ENCODE peak calls at places on chromosomes 4 and X, in seven cellular contexts. C is psoas muscle; U is fibroblast of lung; O is cardiac muscle cell; T is CD4-positive, CD25-positive, alpha-beta regulatory T cell; R is upper lobe of left lung; L is astrocyte. Z is an unnamed sample. For H3K4me1, the result is how much of the 10 kb centered on the place peaks cover.

GRCh38 chr4:154231796-154232478 is 259.7 kb downstream of the DCHS2 start:
- DNase-seq in C (no peak), U (no peak), O (no peak), T (no peak), R (no peak), L (no peak), Z (no peak)

GRCh38 chrX:41518841-41519220 is 71.7 kb downstream of the NYX start:
- DNase-seq in C (no peak), U (peak), O (no peak), T (no peak), R (no peak), L (no peak), Z (no peak)

GRCh38 chr4:81255524-81255923 is 40.5 kb upstream of the PRKG2 start:
- DNase-seq in C (no peak), U (peak), O (peak), T (no peak), R (no peak), L (peak), Z (no peak)

GRCh38 chr4:55826986-55827385 is 7.4 kb downstream of the EXOC1L start:
- DNase-seq in C (no peak), U (no peak), O (no peak), T (no peak), R (no peak), L (no peak), Z (no peak)

GRCh38 chr4:185011408-185011807 is 6.9 kb upstream of the HELT start:
- DNase-seq in C (no peak), U (no peak), O (no peak), T (no peak), R (peak), L (no peak), Z (no peak)

GRCh38 chr4:87973283-87974169 is 2.0 kb upstream of the SPP1 start:
- DNase-seq in C (peak), U (peak), O (peak), T (peak), R (no peak), L (peak), Z (peak)

GRCh38 chr4:114226178-114226577 is 246.7 kb upstream of the ARSJ start:
- DNase-seq in C (no peak), U (peak), O (no peak), T (no peak), R (no peak), L (peak), Z (no peak)

GRCh38 chr4:5051692-5052423 is 578 bp downstream of the STK32B start:
- DNase-seq in C (peak), U (no peak), O (no peak), T (no peak), R (peak), L (peak), Z (peak)

GRCh38 chr4:107740950-107741701 is 21.1 kb upstream of the PAPSS1 start:
- DNase-seq in C (peak), U (peak), O (peak), T (no peak), R (no peak), L (peak), Z (peak)

GRCh38 chr4:40199179-40199670 is 2.4 kb downstream of the RHOH start:
- DNase-seq in C (no peak), U (no peak), O (no peak), T (peak), R (no peak), L (no peak), Z (no peak)
- H3K4me1 ChIP-seq in C (under half), U (under half), O (under half), T (half or more), R (under half), L (under half), Z (under half)

DNA sequence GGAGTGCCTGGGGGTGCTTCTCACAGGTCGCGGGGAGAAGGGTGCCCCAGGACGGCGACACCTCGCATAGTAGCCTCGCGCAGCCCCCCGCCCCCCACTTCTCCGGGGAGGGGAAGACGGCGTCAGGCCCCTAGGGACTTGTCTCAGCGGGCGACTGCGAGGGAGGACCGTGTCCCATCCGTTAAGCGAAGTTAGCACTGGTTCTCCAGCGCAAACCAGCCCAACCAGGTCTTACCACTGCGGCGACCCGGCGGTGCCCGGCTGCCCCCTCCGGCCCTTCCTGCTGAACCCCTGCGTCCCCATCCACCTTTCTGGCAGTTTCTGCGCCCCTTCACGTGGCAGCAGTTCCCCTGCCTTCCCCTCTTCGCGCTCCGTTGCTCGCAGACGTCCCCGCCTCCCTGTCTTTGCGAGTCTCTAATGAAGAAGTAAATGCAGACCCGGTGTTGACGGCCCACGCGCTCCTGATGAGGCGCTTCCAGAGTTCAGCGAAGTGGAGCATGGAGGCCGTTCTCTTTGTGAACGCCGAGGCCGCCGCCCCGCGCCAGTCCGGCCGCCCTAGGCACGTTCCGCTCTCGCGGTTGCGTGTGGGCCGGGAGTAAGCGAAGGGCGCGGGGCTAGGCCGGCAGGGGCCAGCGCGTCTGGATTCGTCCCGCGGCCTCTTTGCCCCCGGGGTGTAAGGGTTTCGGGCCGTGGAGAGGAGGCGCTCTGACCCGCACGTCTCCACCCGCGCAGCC is 3.0 kb downstream of the SLIT2 start:
- DNase-seq in C (peak), U (peak), O (peak), T (no peak), R (peak), L (peak), Z (peak)
- H3K4me3 ChIP-seq in C (peak), U (peak), O (peak), T (no peak), R (peak), L (peak), Z (peak)

DNA sequence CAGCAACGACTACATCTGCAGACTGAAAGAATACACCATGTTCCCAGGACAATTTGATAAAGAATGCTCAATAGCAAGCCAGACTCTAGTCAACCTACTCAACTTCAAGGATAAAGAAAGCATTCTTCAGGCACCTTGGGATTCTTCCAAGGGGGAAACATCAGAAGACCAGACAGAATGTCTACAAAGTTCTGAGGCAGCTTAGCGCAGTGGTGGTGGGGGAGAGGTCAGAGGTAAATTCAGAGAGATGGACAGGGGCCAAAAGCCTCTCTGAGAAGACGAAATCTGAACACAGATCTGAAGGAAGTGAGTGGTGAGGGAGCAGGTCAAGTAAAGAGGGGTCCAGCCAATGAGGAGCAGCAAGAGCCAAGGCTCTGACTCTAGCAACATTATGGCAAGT is 27.6 kb upstream of the IRAK1 start:
- DNase-seq in C (no peak), U (no peak), O (peak), T (no peak), R (no peak), L (peak), Z (no peak)
- H3K4me1 ChIP-seq in C (half or more), U (under half), O (under half), T (under half), R (under half), L (under half), Z (under half)

DNA sequence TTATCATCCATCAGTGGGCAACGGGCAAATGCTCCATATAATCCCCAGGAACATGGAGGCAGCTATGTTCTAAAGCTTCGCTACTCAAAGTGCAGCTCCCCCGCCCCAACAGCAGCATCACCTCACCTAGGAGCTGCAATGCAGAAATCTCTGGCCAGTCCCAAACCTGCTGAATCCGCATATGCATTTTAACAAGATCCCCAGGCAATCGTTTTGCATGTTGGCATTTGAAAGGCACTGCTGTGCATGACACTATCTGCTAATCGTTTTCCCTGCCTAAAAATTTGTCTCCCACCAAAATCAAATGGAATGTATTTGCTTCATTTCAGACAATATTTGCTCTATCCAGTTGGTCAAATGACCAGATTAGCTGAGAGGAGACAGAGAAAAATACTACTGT is 15.2 kb downstream of the ADGRG2 start:
- DNase-seq in C (no peak), U (no peak), O (no peak), T (no peak), R (no peak), L (no peak), Z (no peak)
- H3K4me3 ChIP-seq in C (no peak), U (no peak), O (no peak), T (no peak), R (no peak), L (no peak), Z (no peak)

GRCh38 chr4:6788123-6788522 is 5.6 kb downstream of the KIAA0232 start:
- DNase-seq in C (no peak), U (no peak), O (no peak), T (no peak), R (no peak), L (no peak), Z (no peak)

GRCh38 chr4:6782846-6783110 is 251 bp downstream of the KIAA0232 start:
- DNase-seq in C (no peak), U (no peak), O (no peak), T (no peak), R (no peak), L (no peak), Z (no peak)

GRCh38 chr4:6783111-6783981 is 819 bp downstream of the KIAA0232 start:
- DNase-seq in C (peak), U (peak), O (peak), T (peak), R (peak), L (peak), Z (peak)

GRCh38 chr4:6782147-6782845 is at the start of gene KIAA0232:
- DNase-seq in C (peak), U (peak), O (peak), T (peak), R (peak), L (peak), Z (peak)

GRCh38 chr4:6785572-6785925 is 3.0 kb downstream of the KIAA0232 start:
- DNase-seq in C (no peak), U (no peak), O (no peak), T (no peak), R (no peak), L (no peak), Z (no peak)
- H3K4me1 ChIP-seq in C (half or more), U (under half), O (under half), T (under half), R (under half), L (under half), Z (under half)

DNA sequence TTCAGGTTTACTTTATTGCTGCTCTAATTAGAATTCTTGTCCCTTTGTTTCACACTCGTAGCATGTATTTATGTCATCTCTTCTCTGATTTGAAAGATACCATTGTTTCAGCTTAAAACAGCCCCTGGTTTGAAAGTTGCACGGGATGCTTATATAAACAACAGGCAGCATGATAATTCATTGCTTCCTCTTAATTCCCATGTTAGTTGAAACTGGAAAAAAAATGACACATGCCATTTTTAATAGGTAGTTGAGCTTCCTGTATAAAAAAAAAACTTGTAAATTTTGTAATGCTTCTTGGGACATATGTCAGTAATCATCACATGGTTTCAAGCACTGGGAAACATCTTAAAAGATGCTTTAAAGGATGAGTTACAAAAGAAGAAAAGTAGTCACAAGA is 243.0 kb downstream of the PALLD start:
- DNase-seq in C (no peak), U (no peak), O (no peak), T (no peak), R (no peak), L (no peak), Z (no peak)
- H3K4me3 ChIP-seq in C (no peak), U (no peak), O (no peak), T (no peak), R (no peak), L (no peak), Z (no peak)

GRCh38 chr4:77010841-77011354 is 61.3 kb downstream of the SEPTIN11 start:
- DNase-seq in C (no peak), U (peak), O (peak), T (no peak), R (no peak), L (peak), Z (no peak)

GRCh38 chr4:77003400-77003799 is 53.8 kb downstream of the SEPTIN11 start:
- DNase-seq in C (no peak), U (no peak), O (no peak), T (no peak), R (no peak), L (no peak), Z (no peak)

GRCh38 chr4:77009511-77010120 is 60.1 kb downstream of the SEPTIN11 start:
- DNase-seq in C (no peak), U (no peak), O (no peak), T (no peak), R (no peak), L (no peak), Z (no peak)

GRCh38 chr4:77006753-77007355 is 57.3 kb downstream of the SEPTIN11 start:
- DNase-seq in C (no peak), U (peak), O (no peak), T (no peak), R (no peak), L (no peak), Z (no peak)

GRCh38 chr4:77007358-77008230 is 58.0 kb downstream of the SEPTIN11 start:
- DNase-seq in C (no peak), U (peak), O (peak), T (no peak), R (no peak), L (peak), Z (no peak)
- H3K4me1 ChIP-seq in C (under half), U (under half), O (under half), T (under half), R (under half), L (under half), Z (under half)

DNA sequence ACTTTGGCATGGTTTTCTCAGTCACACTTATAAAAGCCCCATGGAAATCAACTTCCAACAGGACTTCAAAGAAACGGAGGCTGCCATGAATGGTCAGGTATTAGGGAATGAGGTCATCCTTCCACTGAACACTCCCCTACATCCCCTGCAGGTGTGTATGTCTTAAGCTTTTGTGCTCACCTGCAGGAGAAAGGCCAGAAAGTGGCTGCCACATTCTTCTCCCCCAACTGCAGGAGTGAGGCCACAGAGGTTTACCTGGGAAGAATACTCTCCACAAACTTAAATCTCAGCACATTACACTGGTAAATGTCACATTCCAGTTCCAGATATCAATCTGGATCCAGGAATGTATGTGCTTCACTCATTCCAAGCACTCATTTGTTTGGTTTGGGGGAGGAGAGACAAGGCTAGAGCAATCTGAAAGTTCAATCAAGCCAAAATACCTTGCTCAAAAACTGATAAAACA is 15.5 kb downstream of the FAM9C start:
- DNase-seq in C (no peak), U (no peak), O (no peak), T (no peak), R (no peak), L (no peak), Z (no peak)
- H3K4me3 ChIP-seq in C (no peak), U (no peak), O (no peak), T (peak), R (no peak), L (peak), Z (no peak)

DNA sequence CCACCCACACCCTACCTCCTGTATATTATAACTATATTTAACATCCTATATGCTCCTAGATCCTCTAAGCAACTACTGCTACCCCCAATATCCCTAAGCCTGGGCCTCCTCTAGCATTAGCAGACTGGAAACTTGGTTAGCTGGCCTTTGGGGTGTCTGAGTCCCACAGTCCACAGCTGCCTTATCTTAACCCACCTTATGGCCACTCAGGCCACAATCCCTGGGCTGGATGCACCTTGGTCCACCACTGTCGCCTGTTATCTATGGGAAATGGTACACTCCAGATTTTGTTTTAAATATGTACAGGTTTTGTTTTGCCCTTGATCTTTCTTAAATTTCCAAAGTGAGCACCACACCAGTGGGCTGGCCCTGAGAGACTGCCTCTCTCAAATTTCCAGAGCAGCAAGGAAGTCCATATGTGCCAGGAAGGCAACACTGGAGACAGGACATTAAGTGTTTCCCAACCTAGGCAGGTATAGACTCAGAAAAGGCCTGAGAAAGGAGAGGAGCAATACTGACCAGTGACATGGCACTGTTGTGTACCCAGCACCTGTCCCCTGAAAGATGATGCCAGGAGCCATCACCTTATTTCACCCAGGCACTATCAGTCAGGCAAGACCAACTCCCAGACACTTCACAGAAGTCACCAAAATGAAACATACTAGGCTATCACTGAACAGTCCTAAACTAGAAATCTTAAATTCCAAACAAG is 921 bp downstream of the PFKFB1 start:
- DNase-seq in C (no peak), U (no peak), O (no peak), T (no peak), R (no peak), L (no peak), Z (no peak)
- H3K4me1 ChIP-seq in C (under half), U (under half), O (under half), T (under half), R (under half), L (under half), Z (under half)